ENCODE peak calls at places on chromosomes 11 and 22, in six cellular contexts. One of them, this sample, is unnamed.

GRCh38 chr11:123250811-123251655 is 56.0 kb upstream of the CLMP start:
- DNase-seq in AG04450: no peak
- DNase-seq in fibroblast of pulmonary artery: no peak
- DNase-seq in body of pancreas: no peak
- DNase-seq in LNCaP clone FGC: no peak
- DNase-seq in BJ: no peak
- DNase-seq in this sample: no peak

GRCh38 chr11:34342008-34342533 is 15.7 kb downstream of the ABTB2 start:
- DNase-seq in AG04450: no peak
- DNase-seq in fibroblast of pulmonary artery: no peak
- DNase-seq in body of pancreas: no peak
- DNase-seq in LNCaP clone FGC: no peak
- DNase-seq in BJ: no peak
- DNase-seq in this sample: peak; percentile 73

GRCh38 chr11:114158886-114159285 is 99.4 kb downstream of the ZBTB16 start:
- DNase-seq in AG04450: no peak
- DNase-seq in fibroblast of pulmonary artery: no peak
- DNase-seq in body of pancreas: peak; percentile 49
- DNase-seq in LNCaP clone FGC: no peak
- DNase-seq in BJ: no peak
- DNase-seq in this sample: no peak

GRCh38 chr11:101618691-101619090 is 34.9 kb upstream of the TRPC6 start:
- DNase-seq in AG04450: peak; percentile 44
- DNase-seq in fibroblast of pulmonary artery: peak; percentile 1
- DNase-seq in body of pancreas: no peak
- DNase-seq in LNCaP clone FGC: no peak
- DNase-seq in BJ: peak; percentile 26
- DNase-seq in this sample: no peak

GRCh38 chr11:57342702-57343101 is 4.5 kb downstream of the P2RX3 start:
- DNase-seq in AG04450: no peak
- DNase-seq in fibroblast of pulmonary artery: no peak
- DNase-seq in body of pancreas: no peak
- DNase-seq in LNCaP clone FGC: no peak
- DNase-seq in BJ: no peak
- DNase-seq in this sample: no peak

GRCh38 chr22:49567894-49568750 is 259.6 kb downstream of the BRD1 start:
- DNase-seq in AG04450: no peak
- DNase-seq in fibroblast of pulmonary artery: no peak
- DNase-seq in body of pancreas: no peak
- DNase-seq in LNCaP clone FGC: no peak
- DNase-seq in BJ: no peak
- DNase-seq in this sample: no peak

GRCh38 chr11:123166095-123166559 is 28.9 kb downstream of the CLMP start:
- DNase-seq in AG04450: peak; percentile 97
- DNase-seq in fibroblast of pulmonary artery: peak; percentile 87
- DNase-seq in body of pancreas: no peak
- DNase-seq in LNCaP clone FGC: no peak
- DNase-seq in BJ: no peak
- DNase-seq in this sample: peak; percentile 74

GRCh38 chr11:64268687-64269379 is 15.6 kb downstream of the BAD start:
- DNase-seq in AG04450: no peak
- DNase-seq in fibroblast of pulmonary artery: peak; percentile 83
- DNase-seq in body of pancreas: peak; percentile 68
- DNase-seq in LNCaP clone FGC: no peak
- DNase-seq in BJ: no peak
- DNase-seq in this sample: peak; percentile 86

GRCh38 chr11:31826530-31827438 is 15.7 kb upstream of the PAX6 start:
- DNase-seq in AG04450: no peak
- DNase-seq in fibroblast of pulmonary artery: no peak
- DNase-seq in body of pancreas: no peak
- DNase-seq in LNCaP clone FGC: no peak
- DNase-seq in BJ: no peak
- DNase-seq in this sample: no peak

GRCh38 chr11:107496011-107496410 is 38.4 kb upstream of the CWF19L2 start:
- DNase-seq in AG04450: peak; percentile 4
- DNase-seq in fibroblast of pulmonary artery: peak; percentile 97
- DNase-seq in body of pancreas: no peak
- DNase-seq in LNCaP clone FGC: no peak
- DNase-seq in BJ: peak; percentile 17
- DNase-seq in this sample: peak; percentile 95

GRCh38 chr22:44391481-44392445 is 79.0 kb upstream of the SHISAL1 start:
- DNase-seq in AG04450: no peak
- DNase-seq in fibroblast of pulmonary artery: no peak
- DNase-seq in body of pancreas: no peak
- DNase-seq in LNCaP clone FGC: no peak
- DNase-seq in BJ: no peak
- DNase-seq in this sample: no peak

GRCh38 chr11:3220521-3221407 is 2.2 kb upstream of the MRGPRG start:
- DNase-seq in AG04450: no peak
- DNase-seq in fibroblast of pulmonary artery: no peak
- DNase-seq in body of pancreas: no peak
- DNase-seq in LNCaP clone FGC: no peak
- DNase-seq in BJ: no peak
- DNase-seq in this sample: no peak

GRCh38 chr22:19740586-19740985 is 17.2 kb downstream of the GP1BB start:
- DNase-seq in AG04450: no peak
- DNase-seq in fibroblast of pulmonary artery: no peak
- DNase-seq in body of pancreas: no peak
- DNase-seq in LNCaP clone FGC: no peak
- DNase-seq in BJ: no peak
- DNase-seq in this sample: no peak

GRCh38 chr11:115503083-115503885 is 931 bp downstream of the CADM1 start:
- DNase-seq in AG04450: no peak
- DNase-seq in fibroblast of pulmonary artery: peak; percentile 10
- DNase-seq in body of pancreas: peak; percentile 55
- DNase-seq in LNCaP clone FGC: no peak
- DNase-seq in BJ: peak; percentile 14
- DNase-seq in this sample: no peak

GRCh38 chr22:37345863-37346514 is 63.7 kb downstream of the CYTH4 start:
- DNase-seq in AG04450: peak; percentile 91
- DNase-seq in fibroblast of pulmonary artery: peak; percentile 96
- DNase-seq in body of pancreas: no peak
- DNase-seq in LNCaP clone FGC: no peak
- DNase-seq in BJ: peak; percentile 96
- DNase-seq in this sample: peak; percentile 99

GRCh38 chr11:69442807-69443137 is 38.7 kb upstream of the LINC01488 start:
- DNase-seq in AG04450: no peak
- DNase-seq in fibroblast of pulmonary artery: no peak
- DNase-seq in body of pancreas: peak; percentile 35
- DNase-seq in LNCaP clone FGC: no peak
- DNase-seq in BJ: peak; percentile 79
- DNase-seq in this sample: peak; percentile 15

GRCh38 chr11:14148653-14149273 is 186.2 kb downstream of the SPON1 start:
- DNase-seq in AG04450: peak; percentile 3
- DNase-seq in fibroblast of pulmonary artery: peak; percentile 54
- DNase-seq in body of pancreas: no peak
- DNase-seq in LNCaP clone FGC: peak; percentile 37
- DNase-seq in BJ: no peak
- DNase-seq in this sample: peak; percentile 68

GRCh38 chr22:48690583-48691317 is 1136.9 kb downstream of the BRD1 start:
- DNase-seq in AG04450: no peak
- DNase-seq in fibroblast of pulmonary artery: no peak
- DNase-seq in body of pancreas: no peak
- DNase-seq in LNCaP clone FGC: no peak
- DNase-seq in BJ: no peak
- DNase-seq in this sample: no peak

GRCh38 chr11:97963528-97964331 is 1057.0 kb upstream of the CNTN5 start:
- DNase-seq in AG04450: no peak
- DNase-seq in fibroblast of pulmonary artery: peak; percentile 29
- DNase-seq in body of pancreas: no peak
- DNase-seq in LNCaP clone FGC: no peak
- DNase-seq in BJ: no peak
- DNase-seq in this sample: peak; percentile 28

GRCh38 chr11:120065876-120066275 is 72.0 kb downstream of the TRIM29 start:
- DNase-seq in AG04450: no peak
- DNase-seq in fibroblast of pulmonary artery: no peak
- DNase-seq in body of pancreas: no peak
- DNase-seq in LNCaP clone FGC: no peak
- DNase-seq in BJ: no peak
- DNase-seq in this sample: no peak

GRCh38 chr22:28246392-28246791 is 327.3 kb upstream of the PITPNB start:
- DNase-seq in AG04450: no peak
- DNase-seq in fibroblast of pulmonary artery: peak; percentile 42
- DNase-seq in body of pancreas: no peak
- DNase-seq in LNCaP clone FGC: no peak
- DNase-seq in BJ: peak; percentile 50
- DNase-seq in this sample: peak; percentile 75

GRCh38 chr11:12017243-12017678 is 8.8 kb upstream of the DKK3 start:
- DNase-seq in AG04450: peak; percentile 36
- DNase-seq in fibroblast of pulmonary artery: peak; percentile 94
- DNase-seq in body of pancreas: no peak
- DNase-seq in LNCaP clone FGC: no peak
- DNase-seq in BJ: no peak
- DNase-seq in this sample: peak; percentile 96

GRCh38 chr22:23088199-23088604 is 17.9 kb downstream of the GNAZ start:
- DNase-seq in AG04450: no peak
- DNase-seq in fibroblast of pulmonary artery: no peak
- DNase-seq in body of pancreas: no peak
- DNase-seq in LNCaP clone FGC: no peak
- DNase-seq in BJ: no peak
- DNase-seq in this sample: no peak

GRCh38 chr11:94329501-94329900 is 25.1 kb downstream of the IZUMO1R start:
- DNase-seq in AG04450: no peak
- DNase-seq in fibroblast of pulmonary artery: no peak
- DNase-seq in body of pancreas: no peak
- DNase-seq in LNCaP clone FGC: no peak
- DNase-seq in BJ: no peak
- DNase-seq in this sample: no peak

GRCh38 chr11:94326947-94327346 is 22.6 kb downstream of the IZUMO1R start:
- DNase-seq in AG04450: no peak
- DNase-seq in fibroblast of pulmonary artery: no peak
- DNase-seq in body of pancreas: no peak
- DNase-seq in LNCaP clone FGC: no peak
- DNase-seq in BJ: no peak
- DNase-seq in this sample: no peak

GRCh38 chr11:94328587-94329080 is 24.3 kb downstream of the IZUMO1R start:
- DNase-seq in AG04450: no peak
- DNase-seq in fibroblast of pulmonary artery: no peak
- DNase-seq in body of pancreas: no peak
- DNase-seq in LNCaP clone FGC: no peak
- DNase-seq in BJ: no peak
- DNase-seq in this sample: no peak

GRCh38 chr11:94322501-94322900 is 18.1 kb downstream of the IZUMO1R start:
- DNase-seq in AG04450: no peak
- DNase-seq in fibroblast of pulmonary artery: no peak
- DNase-seq in body of pancreas: no peak
- DNase-seq in LNCaP clone FGC: no peak
- DNase-seq in BJ: no peak
- DNase-seq in this sample: no peak

DNA sequence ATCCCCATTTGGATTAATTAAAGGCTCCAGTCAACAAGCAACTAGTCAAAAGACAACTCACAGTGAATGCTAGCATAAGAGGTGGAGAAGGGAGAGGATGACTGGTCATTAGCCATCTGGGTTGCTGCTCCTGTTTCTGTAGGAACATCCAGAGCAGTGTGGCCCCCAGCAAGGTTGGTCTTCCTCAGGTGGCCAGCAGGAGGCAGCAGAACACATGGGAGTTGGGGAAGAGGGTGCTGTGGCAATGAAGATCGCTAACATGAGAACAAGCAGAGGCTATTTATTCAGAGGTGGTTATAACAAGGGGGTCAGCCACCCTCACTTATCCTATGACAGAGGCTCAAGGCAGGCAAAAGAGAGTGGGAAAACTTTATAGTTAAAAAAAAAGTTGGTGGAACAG is 21.3 kb downstream of the IZUMO1R start:
- DNase-seq in AG04450: no peak
- DNase-seq in fibroblast of pulmonary artery: peak; percentile 38
- DNase-seq in body of pancreas: peak; percentile 40
- DNase-seq in LNCaP clone FGC: peak; percentile 14
- DNase-seq in BJ: no peak
- DNase-seq in this sample: peak; percentile 15
- TF ChIP-seq CTCF in AG04450: peak; percentile 39
- TF ChIP-seq CTCF in fibroblast of pulmonary artery: peak; percentile 51
- TF ChIP-seq CTCF in body of pancreas: peak; percentile 19
- TF ChIP-seq CTCF in LNCaP clone FGC: peak; percentile 93
- TF ChIP-seq CTCF in BJ: peak; percentile 39
- TF ChIP-seq CTCF in this sample: peak; percentile 48

GRCh38 chr22:45977551-45978274 is 751 bp upstream of the WNT7B start:
- DNase-seq in AG04450: no peak
- DNase-seq in fibroblast of pulmonary artery: no peak
- DNase-seq in body of pancreas: no peak
- DNase-seq in LNCaP clone FGC: no peak
- DNase-seq in BJ: no peak
- DNase-seq in this sample: no peak
- H3K4me3 ChIP-seq in AG04450: peak overlapping the region; percentile 5
- H3K4me3 ChIP-seq in fibroblast of pulmonary artery: no peak overlapping the region
- H3K4me3 ChIP-seq in body of pancreas: no peak overlapping the region
- H3K4me3 ChIP-seq in LNCaP clone FGC: peak overlapping the region; percentile 63
- H3K4me3 ChIP-seq in BJ: no peak overlapping the region
- H3K4me3 ChIP-seq in this sample: no peak overlapping the region

GRCh38 chr11:96530473-96530872 is 140.7 kb downstream of the JRKL start:
- DNase-seq in AG04450: no peak
- DNase-seq in fibroblast of pulmonary artery: no peak
- DNase-seq in body of pancreas: no peak
- DNase-seq in LNCaP clone FGC: no peak
- DNase-seq in BJ: no peak
- DNase-seq in this sample: no peak

GRCh38 chr11:96520939-96521338 is 131.1 kb downstream of the JRKL start:
- DNase-seq in AG04450: no peak
- DNase-seq in fibroblast of pulmonary artery: no peak
- DNase-seq in body of pancreas: no peak
- DNase-seq in LNCaP clone FGC: no peak
- DNase-seq in BJ: no peak
- DNase-seq in this sample: no peak

GRCh38 chr11:96524475-96524874 is 134.7 kb downstream of the JRKL start:
- DNase-seq in AG04450: no peak
- DNase-seq in fibroblast of pulmonary artery: peak; percentile 10
- DNase-seq in body of pancreas: no peak
- DNase-seq in LNCaP clone FGC: no peak
- DNase-seq in BJ: no peak
- DNase-seq in this sample: peak; percentile 9
- TF ChIP-seq CTCF in AG04450: peak; percentile 4
- TF ChIP-seq CTCF in fibroblast of pulmonary artery: peak; percentile 21
- TF ChIP-seq CTCF in body of pancreas: no peak
- TF ChIP-seq CTCF in LNCaP clone FGC: peak; percentile 15
- TF ChIP-seq CTCF in BJ: peak; percentile 11
- TF ChIP-seq CTCF in this sample: peak; percentile 16

DNA sequence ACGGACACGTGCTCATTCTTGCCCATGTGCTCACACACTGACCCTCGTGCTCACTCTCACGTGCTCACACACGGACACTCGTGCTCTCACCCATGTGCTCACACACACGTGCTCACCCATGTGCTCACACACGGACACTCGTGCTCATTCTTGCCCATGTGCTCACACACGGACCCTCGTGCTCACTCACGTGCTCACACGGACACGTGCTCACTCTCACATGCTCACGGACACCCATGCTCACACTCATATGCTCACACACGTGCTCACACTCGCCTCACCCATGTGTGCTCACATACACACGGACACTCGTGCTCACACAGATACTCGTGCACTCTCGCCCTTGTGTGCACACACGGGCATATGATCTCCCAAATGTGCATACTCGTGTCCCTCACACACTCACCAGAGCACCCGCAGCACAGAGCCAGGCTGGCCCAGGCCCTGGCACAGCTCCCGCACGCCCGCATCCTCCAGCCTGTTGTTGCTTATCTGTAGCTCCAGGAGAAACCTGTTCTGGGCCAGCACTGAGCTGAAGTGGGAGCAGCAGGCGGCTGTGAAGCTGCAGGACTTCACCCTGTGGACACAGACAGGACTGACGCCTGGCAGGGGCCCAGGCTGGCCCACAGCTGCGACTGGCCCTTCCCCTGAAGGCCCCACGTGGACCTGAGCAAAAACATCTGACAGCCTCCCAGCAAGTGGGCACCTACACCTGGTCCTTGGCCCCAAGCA is 9.3 kb downstream of the RNH1 start:
- DNase-seq in AG04450: no peak
- DNase-seq in fibroblast of pulmonary artery: no peak
- DNase-seq in body of pancreas: no peak
- DNase-seq in LNCaP clone FGC: no peak
- DNase-seq in BJ: no peak
- DNase-seq in this sample: no peak
- H3K4me3 ChIP-seq in AG04450: no peak overlapping the region
- H3K4me3 ChIP-seq in fibroblast of pulmonary artery: no peak overlapping the region
- H3K4me3 ChIP-seq in body of pancreas: no peak overlapping the region
- H3K4me3 ChIP-seq in LNCaP clone FGC: no peak overlapping the region
- H3K4me3 ChIP-seq in BJ: no peak overlapping the region
- H3K4me3 ChIP-seq in this sample: no peak overlapping the region

This sample was measured in fibroblast of the aortic adventitia.